ENCODE peak calls at places on chromosome 13, in eight cellular contexts. D is CD8-positive, alpha-beta T cell; X is HAP-1; C is non-pigmented ciliary epithelial cell; R is stimulated activated CD8-positive, alpha-beta memory T cell treated with anti-CD3 and anti-CD28 coated beads, Interleukin-7, amount 100 ng/mL, for 24 hours; V is osteoblast; J is SK-N-MC; K is effector CD4-positive, alpha-beta T cell. H is an unnamed sample.

GRCh38 chr13:98523455-98524102 is 53.3 kb downstream of the STK24 start:
- DNase-seq in X (no peak), R (no peak), D (no peak), K (no peak), C (no peak), V (no peak), J (no peak), H (no peak)

GRCh38 chr13:77740931-77741586 is 43.6 kb downstream of the SLAIN1 start:
- DNase-seq in C (no peak), X (no peak), D (no peak), J (no peak), K (no peak), V (no peak), R (no peak), H (no peak)

GRCh38 chr13:27967736-27968315 is 1.3 kb downstream of the CDX2 start:
- DNase-seq in V (peak; percentile 85), R (no peak), K (no peak), C (no peak), J (no peak), D (no peak), X (no peak), H (no peak)

GRCh38 chr13:98549006-98549727 is 27.7 kb downstream of the STK24 start:
- DNase-seq in J (no peak), C (peak; percentile 72), K (no peak), R (no peak), X (no peak), V (no peak), D (no peak), H (no peak)

GRCh38 chr13:101399365-101399764 is 16.9 kb downstream of the NALCN start:
- DNase-seq in D (no peak), X (no peak), V (no peak), C (peak; percentile 46), K (no peak), J (no peak), R (no peak), H (no peak)

GRCh38 chr13:98141938-98142426 is 912 bp upstream of the FARP1 start:
- DNase-seq in J (no peak), C (no peak), R (no peak), X (no peak), V (no peak), K (no peak), D (no peak), H (no peak)

GRCh38 chr13:41467546-41467945 is 10.2 kb downstream of the RGCC start:
- DNase-seq in C (no peak), K (no peak), V (no peak), J (no peak), X (no peak), R (no peak), D (no peak), H (no peak)

GRCh38 chr13:38866649-38867048 is 124.0 kb downstream of the STOML3 start:
- DNase-seq in C (no peak), K (no peak), D (no peak), R (no peak), X (no peak), V (no peak), J (no peak), H (no peak)

GRCh38 chr13:113364371-113364932 is 522 bp upstream of the GRTP1 start:
- DNase-seq in V (peak; percentile 91), C (no peak), X (no peak), D (no peak), J (no peak), K (no peak), R (no peak), H (no peak)

GRCh38 chr13:33204130-33204927 is 81.2 kb downstream of the STARD13 start:
- DNase-seq in J (peak; percentile 86), D (no peak), V (no peak), K (no peak), R (no peak), C (no peak), X (no peak), H (no peak)

GRCh38 chr13:71866173-71867091 is 572 bp downstream of the DACH1 start:
- DNase-seq in R (no peak), X (peak; percentile 51), C (no peak), V (peak; percentile 67), K (no peak), D (no peak), J (no peak), H (no peak)

GRCh38 chr13:66111628-66112027 is 1118.5 kb downstream of the PCDH9 start:
- DNase-seq in X (no peak), J (no peak), D (no peak), V (no peak), R (no peak), C (no peak), K (no peak), H (no peak)

GRCh38 chr13:27510082-27510481 is 59.7 kb upstream of the MTIF3 start:
- DNase-seq in D (no peak), V (no peak), R (no peak), X (no peak), K (no peak), C (no peak), J (no peak), H (no peak)

GRCh38 chr13:46288570-46289259 is 77.0 kb downstream of the LRRC63 start:
- DNase-seq in D (no peak), X (peak; percentile 50), J (peak; percentile 75), K (no peak), V (no peak), R (no peak), C (peak; percentile 10), H (peak; percentile 36)

GRCh38 chr13:34822681-34823080 is 119.4 kb upstream of the NBEA start:
- DNase-seq in R (no peak), J (no peak), C (no peak), V (no peak), X (no peak), D (no peak), K (no peak), H (no peak)

GRCh38 chr13:45105895-45106294 is 14.4 kb upstream of the GTF2F2 start:
- DNase-seq in X (no peak), K (no peak), D (no peak), J (no peak), R (no peak), V (no peak), C (no peak), H (no peak)

GRCh38 chr13:97975280-97975850 is 21.9 kb downstream of the IPO5 start:
- DNase-seq in D (no peak), R (no peak), C (no peak), K (no peak), V (peak; percentile 73), J (no peak), X (no peak), H (no peak)

GRCh38 chr13:30408319-30409101 is 13.8 kb upstream of the UBE2L5 start:
- DNase-seq in J (no peak), X (peak; percentile 88), D (peak; percentile 82), K (peak; percentile 85), R (peak; percentile 82), C (no peak), V (peak; percentile 97), H (peak; percentile 16)

GRCh38 chr13:29924951-29925350 is 74.5 kb upstream of the UBL3 start:
- DNase-seq in J (no peak), C (no peak), R (no peak), X (no peak), K (no peak), V (no peak), D (no peak), H (no peak)

GRCh38 chr13:55583953-55584593 is 1556.6 kb upstream of the PRR20A start:
- DNase-seq in J (no peak), D (no peak), V (peak; percentile 18), K (no peak), C (no peak), X (peak; percentile 49), R (no peak), H (no peak)

GRCh38 chr13:101127741-101128353 is 288.5 kb downstream of the NALCN start:
- DNase-seq in R (no peak), D (no peak), C (no peak), X (peak; percentile 63), V (no peak), K (no peak), J (peak; percentile 66), H (peak; percentile 44)

GRCh38 chr13:85833938-85834337 is 34.7 kb upstream of the SLITRK6 start:
- DNase-seq in D (no peak), C (no peak), R (no peak), X (no peak), V (no peak), J (no peak), K (no peak), H (no peak)

GRCh38 chr13:80132741-80133601 is 208.0 kb downstream of the SPRY2 start:
- DNase-seq in J (no peak), C (no peak), K (no peak), R (no peak), V (peak; percentile 75), D (no peak), X (no peak), H (no peak)

GRCh38 chr13:25687622-25688225 is 315.9 kb downstream of the ATP8A2 start:
- DNase-seq in V (no peak), C (no peak), D (no peak), X (no peak), R (no peak), J (no peak), K (no peak), H (no peak)

GRCh38 chr13:46373623-46374022 is 13.4 kb downstream of the RUBCNL start:
- DNase-seq in C (no peak), J (no peak), R (no peak), V (peak; percentile 36), X (no peak), D (no peak), K (no peak), H (no peak)